ENCODE peak calls at places on chromosomes 11 and 22, in five cellular contexts. One of them, this sample, is unnamed.

GRCh38 chr11:95501761-95502266 is 270.8 kb upstream of the SESN3 start:
- DNase-seq in mesenchymal stem cell: no peak
- DNase-seq in trophoblast cell: no peak
- DNase-seq in H1: no peak
- DNase-seq in neuronal stem cell: no peak
- DNase-seq in this sample: no peak

GRCh38 chr11:1820463-1821325 is 14.1 kb upstream of the SYT8 start:
- DNase-seq in mesenchymal stem cell: no peak
- DNase-seq in trophoblast cell: peak
- DNase-seq in H1: no peak
- DNase-seq in neuronal stem cell: no peak
- DNase-seq in this sample: no peak

GRCh38 chr11:23746896-23747295 is 750.0 kb upstream of the LUZP2 start:
- DNase-seq in mesenchymal stem cell: no peak
- DNase-seq in neuronal stem cell: no peak
- DNase-seq in trophoblast cell: no peak
- DNase-seq in H1: no peak
- DNase-seq in this sample: no peak

GRCh38 chr11:45100338-45100737 is 46.1 kb upstream of the PRDM11 start:
- DNase-seq in H1: peak
- DNase-seq in trophoblast cell: peak
- DNase-seq in neuronal stem cell: no peak
- DNase-seq in mesenchymal stem cell: peak
- DNase-seq in this sample: peak

GRCh38 chr11:95948637-95949036 is 24.7 kb upstream of the MTMR2 start:
- DNase-seq in neuronal stem cell: no peak
- DNase-seq in trophoblast cell: no peak
- DNase-seq in H1: no peak
- DNase-seq in mesenchymal stem cell: no peak
- DNase-seq in this sample: no peak

GRCh38 chr11:34013893-34014571 is 37.5 kb upstream of the CAPRIN1 start:
- DNase-seq in H1: no peak
- DNase-seq in trophoblast cell: no peak
- DNase-seq in neuronal stem cell: no peak
- DNase-seq in mesenchymal stem cell: no peak
- DNase-seq in this sample: no peak

GRCh38 chr11:46064221-46064620 is 57.0 kb downstream of the PHF21A start:
- DNase-seq in H1: no peak
- DNase-seq in trophoblast cell: peak
- DNase-seq in mesenchymal stem cell: peak
- DNase-seq in neuronal stem cell: no peak
- DNase-seq in this sample: no peak

GRCh38 chr11:123640677-123641494 is 13.5 kb downstream of the SCN3B start:
- DNase-seq in neuronal stem cell: peak
- DNase-seq in H1: peak
- DNase-seq in mesenchymal stem cell: peak
- DNase-seq in trophoblast cell: peak
- DNase-seq in this sample: peak

GRCh38 chr11:33262016-33262638 is 4.9 kb downstream of the HIPK3 start:
- DNase-seq in H1: no peak
- DNase-seq in neuronal stem cell: no peak
- DNase-seq in mesenchymal stem cell: peak
- DNase-seq in trophoblast cell: no peak
- DNase-seq in this sample: no peak

GRCh38 chr11:104324276-104324675 is 160.3 kb upstream of the PDGFD start:
- DNase-seq in trophoblast cell: no peak
- DNase-seq in H1: no peak
- DNase-seq in neuronal stem cell: no peak
- DNase-seq in mesenchymal stem cell: no peak
- DNase-seq in this sample: no peak

GRCh38 chr11:19566583-19567379 is 145.9 kb upstream of the NAV2 start:
- DNase-seq in H1: no peak
- DNase-seq in trophoblast cell: no peak
- DNase-seq in neuronal stem cell: no peak
- DNase-seq in mesenchymal stem cell: no peak
- DNase-seq in this sample: no peak

GRCh38 chr11:87422566-87422965 is 384.8 kb downstream of the TMEM135 start:
- DNase-seq in H1: no peak
- DNase-seq in neuronal stem cell: no peak
- DNase-seq in trophoblast cell: peak
- DNase-seq in mesenchymal stem cell: no peak
- DNase-seq in this sample: no peak
- H2BK120ac ChIP-seq in H1: no peak
- H2BK120ac ChIP-seq in neuronal stem cell: no peak
- H2BK120ac ChIP-seq in trophoblast cell: peak
- H2BK120ac ChIP-seq in mesenchymal stem cell: no peak
- H2BK120ac ChIP-seq in this sample: no peak

GRCh38 chr11:6474423-6474792 is 667 bp upstream of the TRIM3 start:
- DNase-seq in mesenchymal stem cell: no peak
- DNase-seq in H1: no peak
- DNase-seq in trophoblast cell: no peak
- DNase-seq in neuronal stem cell: no peak
- DNase-seq in this sample: no peak

GRCh38 chr11:6474806-6475500 is 1.2 kb upstream of the TRIM3 start:
- DNase-seq in trophoblast cell: peak
- DNase-seq in neuronal stem cell: no peak
- DNase-seq in mesenchymal stem cell: peak
- DNase-seq in H1: no peak
- DNase-seq in this sample: no peak

GRCh38 chr11:6475936-6476335 is 2.2 kb upstream of the TRIM3 start:
- DNase-seq in trophoblast cell: peak
- DNase-seq in neuronal stem cell: no peak
- DNase-seq in H1: peak
- DNase-seq in mesenchymal stem cell: peak
- DNase-seq in this sample: peak

GRCh38 chr11:6473481-6474422 is at the start of gene TRIM3:
- DNase-seq in mesenchymal stem cell: peak
- DNase-seq in neuronal stem cell: peak
- DNase-seq in H1: peak
- DNase-seq in trophoblast cell: peak
- DNase-seq in this sample: peak

GRCh38 chr11:6472934-6473333 is 807 bp downstream of the TRIM3 start:
- DNase-seq in neuronal stem cell: no peak
- DNase-seq in mesenchymal stem cell: no peak
- DNase-seq in trophoblast cell: no peak
- DNase-seq in H1: no peak
- DNase-seq in this sample: no peak
- H2BK12ac ChIP-seq in neuronal stem cell: no peak
- H2BK12ac ChIP-seq in mesenchymal stem cell: no peak
- H2BK12ac ChIP-seq in trophoblast cell: no peak
- H2BK12ac ChIP-seq in H1: no peak
- H2BK12ac ChIP-seq in this sample: no peak

GRCh38 chr11:62930157-62930556 is 9.0 kb upstream of the CHRM1 start:
- DNase-seq in neuronal stem cell: no peak
- DNase-seq in H1: no peak
- DNase-seq in mesenchymal stem cell: no peak
- DNase-seq in trophoblast cell: no peak
- DNase-seq in this sample: peak
- H3K9ac ChIP-seq in neuronal stem cell: no peak
- H3K9ac ChIP-seq in H1: no peak
- H3K9ac ChIP-seq in mesenchymal stem cell: no peak
- H3K9ac ChIP-seq in trophoblast cell: no peak
- H3K9ac ChIP-seq in this sample: no peak

GRCh38 chr22:30296851-30297250 is 7.5 kb upstream of the CASTOR1 start:
- DNase-seq in trophoblast cell: no peak
- DNase-seq in mesenchymal stem cell: no peak
- DNase-seq in neuronal stem cell: no peak
- DNase-seq in H1: no peak
- DNase-seq in this sample: no peak

GRCh38 chr22:30296324-30296723 is 7.0 kb upstream of the CASTOR1 start:
- DNase-seq in neuronal stem cell: no peak
- DNase-seq in H1: no peak
- DNase-seq in trophoblast cell: no peak
- DNase-seq in mesenchymal stem cell: no peak
- DNase-seq in this sample: no peak

GRCh38 chr22:30294830-30295229 is 5.5 kb upstream of the CASTOR1 start:
- DNase-seq in trophoblast cell: no peak
- DNase-seq in mesenchymal stem cell: no peak
- DNase-seq in neuronal stem cell: no peak
- DNase-seq in H1: no peak
- DNase-seq in this sample: no peak

GRCh38 chr22:30294066-30294465 is 4.8 kb upstream of the CASTOR1 start:
- DNase-seq in neuronal stem cell: no peak
- DNase-seq in mesenchymal stem cell: no peak
- DNase-seq in H1: no peak
- DNase-seq in trophoblast cell: no peak
- DNase-seq in this sample: no peak

DNA sequence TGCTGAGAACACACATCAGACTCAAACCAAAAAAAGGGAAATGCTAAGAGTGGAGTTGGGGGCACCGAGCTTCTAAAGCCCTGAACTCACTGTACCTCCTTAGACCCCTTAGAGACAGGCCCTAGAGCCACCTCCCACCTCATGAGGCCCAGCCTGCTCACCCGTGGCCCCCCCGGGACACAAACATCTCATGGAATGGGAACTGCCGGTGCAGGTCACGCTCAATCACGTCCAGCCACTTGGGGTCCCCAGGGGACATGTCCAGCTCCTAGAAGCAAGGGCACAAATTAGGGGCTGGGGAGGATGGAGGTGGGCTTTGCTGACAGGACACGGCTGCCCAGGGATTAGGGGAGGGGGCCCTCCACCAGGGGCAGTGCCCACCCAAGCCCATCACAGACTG is 6.3 kb upstream of the CASTOR1 start:
- DNase-seq in trophoblast cell: no peak
- DNase-seq in neuronal stem cell: no peak
- DNase-seq in H1: no peak
- DNase-seq in mesenchymal stem cell: no peak
- DNase-seq in this sample: no peak
- H2BK120ac ChIP-seq in trophoblast cell: no peak
- H2BK120ac ChIP-seq in neuronal stem cell: no peak
- H2BK120ac ChIP-seq in H1: no peak
- H2BK120ac ChIP-seq in mesenchymal stem cell: no peak
- H2BK120ac ChIP-seq in this sample: no peak

GRCh38 chr11:133522344-133522743 is 10.0 kb downstream of the OPCML start:
- DNase-seq in mesenchymal stem cell: no peak
- DNase-seq in neuronal stem cell: no peak
- DNase-seq in H1: no peak
- DNase-seq in trophoblast cell: peak
- DNase-seq in this sample: no peak
- H2BK12ac ChIP-seq in mesenchymal stem cell: no peak
- H2BK12ac ChIP-seq in neuronal stem cell: no peak
- H2BK12ac ChIP-seq in H1: no peak
- H2BK12ac ChIP-seq in trophoblast cell: no peak
- H2BK12ac ChIP-seq in this sample: no peak

GRCh38 chr11:705646-706438 is at the start of gene EPS8L2:
- DNase-seq in H1: peak
- DNase-seq in trophoblast cell: peak
- DNase-seq in neuronal stem cell: no peak
- DNase-seq in mesenchymal stem cell: no peak
- DNase-seq in this sample: peak

GRCh38 chr11:706957-707816 is 1.2 kb downstream of the EPS8L2 start:
- DNase-seq in mesenchymal stem cell: peak
- DNase-seq in H1: no peak
- DNase-seq in trophoblast cell: peak
- DNase-seq in neuronal stem cell: no peak
- DNase-seq in this sample: peak

GRCh38 chr11:704799-705645 is 1.0 kb upstream of the EPS8L2 start:
- DNase-seq in H1: no peak
- DNase-seq in trophoblast cell: peak
- DNase-seq in neuronal stem cell: no peak
- DNase-seq in mesenchymal stem cell: no peak
- DNase-seq in this sample: peak

GRCh38 chr11:707817-708420 is 1.9 kb downstream of the EPS8L2 start:
- DNase-seq in trophoblast cell: peak
- DNase-seq in mesenchymal stem cell: no peak
- DNase-seq in H1: no peak
- DNase-seq in neuronal stem cell: no peak
- DNase-seq in this sample: peak

GRCh38 chr11:706439-706956 is 467 bp downstream of the EPS8L2 start:
- DNase-seq in mesenchymal stem cell: peak
- DNase-seq in trophoblast cell: peak
- DNase-seq in H1: peak
- DNase-seq in neuronal stem cell: no peak
- DNase-seq in this sample: peak
- H3K9ac ChIP-seq in mesenchymal stem cell: peak
- H3K9ac ChIP-seq in trophoblast cell: peak
- H3K9ac ChIP-seq in H1: no peak
- H3K9ac ChIP-seq in neuronal stem cell: peak
- H3K9ac ChIP-seq in this sample: no peak

GRCh38 chr11:73310661-73311393 is 2.8 kb downstream of the ARHGEF17 start:
- DNase-seq in neuronal stem cell: no peak
- DNase-seq in H1: no peak
- DNase-seq in trophoblast cell: no peak
- DNase-seq in mesenchymal stem cell: no peak
- DNase-seq in this sample: no peak

GRCh38 chr11:73308963-73309960 is 1.2 kb downstream of the ARHGEF17 start:
- DNase-seq in mesenchymal stem cell: peak
- DNase-seq in neuronal stem cell: peak
- DNase-seq in H1: peak
- DNase-seq in trophoblast cell: peak
- DNase-seq in this sample: peak

GRCh38 chr11:73311394-73311869 is 3.4 kb downstream of the ARHGEF17 start:
- DNase-seq in neuronal stem cell: no peak
- DNase-seq in H1: no peak
- DNase-seq in trophoblast cell: no peak
- DNase-seq in mesenchymal stem cell: no peak
- DNase-seq in this sample: no peak

GRCh38 chr11:73308003-73308962 is at the start of gene ARHGEF17:
- DNase-seq in neuronal stem cell: peak
- DNase-seq in mesenchymal stem cell: peak
- DNase-seq in trophoblast cell: peak
- DNase-seq in H1: peak
- DNase-seq in this sample: peak

DNA sequence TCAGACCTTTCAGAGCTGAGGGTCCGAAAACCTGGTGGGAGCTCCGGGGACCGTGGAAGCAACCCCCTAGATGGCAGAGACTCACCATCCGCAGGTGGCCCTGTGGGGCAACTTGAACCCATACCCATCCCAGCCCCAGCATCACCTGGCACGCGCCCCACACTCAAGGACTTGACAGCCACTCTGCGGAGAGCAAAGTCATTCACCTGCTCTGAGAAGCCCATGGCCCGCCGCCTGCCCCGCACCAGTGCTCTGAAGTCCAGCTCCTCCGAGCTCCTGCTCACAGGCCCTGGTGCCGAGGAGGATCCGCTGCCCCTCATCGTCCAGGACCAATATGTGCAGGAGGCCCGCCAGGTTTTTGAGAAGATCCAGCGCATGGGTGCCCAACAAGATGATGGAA is 2.0 kb downstream of the ARHGEF17 start:
- DNase-seq in mesenchymal stem cell: no peak
- DNase-seq in neuronal stem cell: no peak
- DNase-seq in H1: no peak
- DNase-seq in trophoblast cell: no peak
- DNase-seq in this sample: no peak
- H2BK120ac ChIP-seq in mesenchymal stem cell: no peak
- H2BK120ac ChIP-seq in neuronal stem cell: no peak
- H2BK120ac ChIP-seq in H1: no peak
- H2BK120ac ChIP-seq in trophoblast cell: no peak
- H2BK120ac ChIP-seq in this sample: no peak

DNA sequence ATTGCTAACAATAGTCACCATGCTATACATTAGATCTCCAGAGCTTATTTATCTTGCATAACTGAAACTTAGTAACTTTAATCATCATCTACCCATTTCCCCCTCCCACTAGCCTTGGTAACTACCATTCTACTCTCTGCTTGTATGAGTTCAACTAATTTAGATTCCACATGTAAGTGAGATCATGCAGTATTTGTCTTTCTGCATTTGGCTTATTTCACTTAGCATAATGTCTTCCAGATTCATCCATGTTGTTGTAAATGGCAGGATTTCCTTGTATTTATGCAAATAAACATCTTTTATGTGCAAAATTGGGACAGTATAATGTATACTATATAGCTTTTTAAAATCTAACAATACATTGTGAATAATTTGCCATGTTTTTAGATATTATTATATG is 66.0 kb upstream of the ZBED5 start:
- DNase-seq in mesenchymal stem cell: no peak
- DNase-seq in H1: no peak
- DNase-seq in trophoblast cell: no peak
- DNase-seq in neuronal stem cell: no peak
- DNase-seq in this sample: no peak
- H2BK12ac ChIP-seq in mesenchymal stem cell: no peak
- H2BK12ac ChIP-seq in H1: no peak
- H2BK12ac ChIP-seq in trophoblast cell: no peak
- H2BK12ac ChIP-seq in neuronal stem cell: no peak
- H2BK12ac ChIP-seq in this sample: no peak